ENCODE peak calls at places on chromosome 11, in seven cellular contexts. C is CD4-positive, alpha-beta T cell; V is foreskin keratinocyte; M is Daoy; K is GM12892; D is fibroblast of lung; F is fibroblast of the aortic adventitia. Q is an unnamed sample.
A peak's percentile ranks its signal among the peaks of the same experiment; 100 is the strongest.

GRCh38 chr11:82474876-82475275 is 258.8 kb downstream of the FAM181B start:
- DNase-seq in C (no peak), V (no peak), M (no peak), K (no peak), D (no peak), F (no peak), Q (no peak)

GRCh38 chr11:1197886-1198765 is 24.7 kb upstream of the MUC5B start:
- DNase-seq in C (no peak), V (no peak), M (no peak), K (peak; percentile 7), D (no peak), F (no peak), Q (no peak)

GRCh38 chr11:131235328-131236298 is 134.8 kb upstream of the NTM start:
- DNase-seq in C (no peak), V (no peak), M (no peak), K (no peak), D (no peak), F (no peak), Q (no peak)

GRCh38 chr11:118742304-118742703 is 48.7 kb downstream of the DDX6 start:
- DNase-seq in C (no peak), V (no peak), M (no peak), K (no peak), D (no peak), F (no peak), Q (no peak)

GRCh38 chr11:75868990-75869389 is 54.0 kb downstream of the UVRAG start:
- DNase-seq in C (no peak), V (no peak), M (no peak), K (no peak), D (no peak), F (no peak), Q (no peak)

GRCh38 chr11:35393093-35393492 is 26.3 kb downstream of the SLC1A2 start:
- DNase-seq in C (no peak), V (no peak), M (no peak), K (no peak), D (peak; percentile 6), F (no peak), Q (no peak)

GRCh38 chr11:132858203-132858602 is 674.1 kb downstream of the OPCML start:
- DNase-seq in C (no peak), V (no peak), M (peak; percentile 45), K (no peak), D (peak; percentile 39), F (no peak), Q (no peak)

GRCh38 chr11:60785806-60786361 is 751 bp downstream of the MS4A10 start:
- DNase-seq in C (no peak), V (no peak), M (peak; percentile 46), K (no peak), D (peak; percentile 36), F (peak; percentile 13), Q (no peak)

GRCh38 chr11:31656051-31656450 is 146.5 kb downstream of the ELP4 start:
- DNase-seq in C (no peak), V (peak; percentile 25), M (peak; percentile 4), K (no peak), D (peak; percentile 29), F (peak; percentile 16), Q (no peak)